ENCODE peak calls at places on chromosome 1, in six cellular contexts. W is HepG2, H is WTC11, Z is A549, J is endothelial cell of umbilical vein, F is H1. O is an unnamed sample.

GRCh38 chr1:167488786-167489185 is 29.5 kb downstream of the CD247 start:
- DNase-seq in J (no peak), F (no peak), H (no peak), Z (no peak), W (no peak), O (no peak)

GRCh38 chr1:208595745-208596144 is 351.6 kb upstream of the PLXNA2 start:
- DNase-seq in Z (no peak), W (no peak), F (no peak), J (no peak), H (no peak), O (no peak)

GRCh38 chr1:24724345-24725208 is 20.7 kb upstream of the CLIC4 start:
- DNase-seq in Z (peak; percentile 85), H (peak; percentile 41), J (peak; percentile 90), W (peak; percentile 96), F (peak; percentile 74), O (peak; percentile 74)

GRCh38 chr1:116159611-116160010 is 48.4 kb downstream of the MAB21L3 start:
- DNase-seq in F (no peak), Z (no peak), H (no peak), W (no peak), J (no peak), O (no peak)

GRCh38 chr1:152878042-152878441 is at the start of gene SMCP:
- DNase-seq in J (no peak), Z (peak; percentile 9), H (peak; percentile 75), W (no peak), F (peak; percentile 84), O (peak; percentile 24)

GRCh38 chr1:157272899-157273774 is 134.9 kb upstream of the ETV3 start:
- DNase-seq in Z (no peak), W (no peak), H (peak; percentile 22), F (peak; percentile 52), J (no peak), O (peak; percentile 48)

GRCh38 chr1:1605724-1606123 is 5.8 kb upstream of the FNDC10 start:
- DNase-seq in W (no peak), F (no peak), H (no peak), Z (no peak), J (no peak), O (no peak)

GRCh38 chr1:11645670-11646265 is 8.5 kb downstream of the FBXO2 start:
- DNase-seq in W (peak; percentile 65), J (peak; percentile 64), H (peak; percentile 89), Z (peak; percentile 74), F (peak; percentile 95), O (peak; percentile 79)

GRCh38 chr1:198669023-198669698 is 30.3 kb downstream of the PTPRC start:
- DNase-seq in F (no peak), J (peak; percentile 78), Z (peak; percentile 73), H (no peak), W (peak; percentile 16), O (peak; percentile 17)

GRCh38 chr1:203028067-203028783 is 1.9 kb downstream of the PPFIA4 start:
- DNase-seq in H (no peak), Z (no peak), F (no peak), W (no peak), J (no peak), O (no peak)

GRCh38 chr1:115189814-115190541 is 100.7 kb upstream of the TSPAN2 start:
- DNase-seq in W (no peak), F (no peak), J (no peak), H (no peak), Z (peak; percentile 86), O (no peak)

GRCh38 chr1:37484325-37485051 is 10.1 kb downstream of the ZC3H12A start:
- DNase-seq in J (no peak), W (no peak), H (no peak), Z (peak; percentile 45), F (no peak), O (no peak)

GRCh38 chr1:58699011-58699762 is 675 bp downstream of the MYSM1 start:
- DNase-seq in H (no peak), F (no peak), J (peak; percentile 63), W (no peak), Z (no peak), O (no peak)

GRCh38 chr1:183023601-183024351 is 556 bp downstream of the LAMC1 start:
- DNase-seq in F (peak; percentile 84), W (peak; percentile 77), H (peak; percentile 87), J (peak; percentile 78), Z (peak; percentile 86), O (peak; percentile 32)

GRCh38 chr1:199007423-199007822 is 368.6 kb downstream of the PTPRC start:
- DNase-seq in W (no peak), F (no peak), H (no peak), J (no peak), Z (no peak), O (no peak)

GRCh38 chr1:51336004-51336403 is 5.6 kb upstream of the TTC39A start:
- DNase-seq in W (no peak), H (no peak), F (no peak), J (no peak), Z (no peak), O (no peak)

GRCh38 chr1:236020359-236021000 is 44.4 kb downstream of the NID1 start:
- DNase-seq in W (no peak), J (no peak), H (no peak), Z (no peak), F (no peak), O (no peak)

GRCh38 chr1:14300991-14301703 is 297.3 kb upstream of the KAZN start:
- DNase-seq in F (no peak), W (no peak), H (no peak), Z (no peak), J (no peak), O (no peak)

GRCh38 chr1:243562473-243562872 is 287.6 kb downstream of the AKT3 start:
- DNase-seq in Z (no peak), F (no peak), W (no peak), H (no peak), J (no peak), O (no peak)

GRCh38 chr1:12618661-12619395 is 818 bp upstream of the DHRS3 start:
- DNase-seq in W (peak; percentile 97), H (peak; percentile 64), J (peak; percentile 83), F (peak; percentile 72), Z (peak; percentile 92), O (peak; percentile 78)

GRCh38 chr1:175176246-175176645 is 16.3 kb downstream of the KIAA0040 start:
- DNase-seq in Z (no peak), H (no peak), W (no peak), F (no peak), J (no peak), O (no peak)

DNA sequence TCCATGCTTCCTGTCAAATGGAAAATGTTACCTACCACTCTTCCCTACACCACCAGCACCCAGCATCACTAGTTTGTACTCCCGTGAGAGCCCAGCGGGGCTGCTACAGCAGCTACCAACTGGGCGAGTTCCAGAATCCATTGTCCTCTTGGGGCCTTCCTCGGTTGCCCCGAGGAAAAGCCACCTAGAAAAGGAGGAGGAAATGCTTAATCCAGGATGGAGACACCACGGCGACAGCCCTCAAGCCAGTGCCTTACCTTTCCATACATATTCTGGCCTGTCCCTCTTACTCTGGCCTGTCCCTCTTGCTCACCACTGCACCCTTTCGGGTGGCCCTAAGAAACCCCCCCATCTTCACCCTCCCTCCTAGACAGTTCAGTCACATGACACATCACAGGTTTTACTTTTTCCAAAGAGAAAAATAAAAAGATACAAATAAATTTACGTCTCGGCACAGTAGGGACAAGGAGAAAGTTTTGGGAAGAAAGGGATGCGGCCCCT is 478 bp downstream of the RIT1 start:
- DNase-seq in W (no peak), H (peak; percentile 15), Z (peak; percentile 59), J (peak; percentile 67), F (peak; percentile 55), O (peak; percentile 76)
- TF ChIP-seq JUN in W (no peak), H (no peak), Z (no peak), J (no peak), F (no peak), O (no peak)

GRCh38 chr1:145995964-145996432 is 381 bp downstream of the TXNIP start:
- DNase-seq in F (no peak), W (no peak), Z (no peak), J (peak; percentile 23), H (no peak), O (peak; percentile 39)
- TF ChIP-seq JUN in F (no peak), W (no peak), Z (no peak), J (no peak), H (no peak), O (no peak)

DNA sequence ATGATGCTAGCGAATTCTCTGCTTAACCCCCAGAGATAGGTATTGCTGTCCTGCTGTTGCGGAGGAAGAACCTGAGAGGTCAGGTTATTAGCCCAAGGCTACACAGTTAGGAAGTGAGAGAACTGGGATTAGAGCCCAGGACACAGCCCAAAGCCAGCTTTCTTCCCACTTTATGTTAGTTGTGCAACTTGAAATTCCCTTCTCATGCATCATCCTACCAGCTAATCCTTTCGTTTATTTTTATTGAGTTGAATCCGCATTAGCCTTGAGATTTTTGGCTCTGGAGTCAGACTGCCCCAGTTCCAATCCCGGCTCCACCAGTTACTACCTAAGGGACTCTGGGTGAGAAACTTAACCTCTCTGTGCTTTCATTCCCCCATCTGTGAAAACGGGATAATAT is 65.4 kb downstream of the PLEKHA6 start:
- DNase-seq in Z (peak; percentile 64), H (no peak), F (no peak), J (no peak), W (peak; percentile 44), O (no peak)
- TF ChIP-seq JUN in Z (peak; percentile 76), H (no peak), F (no peak), J (no peak), W (no peak), O (no peak)

DNA sequence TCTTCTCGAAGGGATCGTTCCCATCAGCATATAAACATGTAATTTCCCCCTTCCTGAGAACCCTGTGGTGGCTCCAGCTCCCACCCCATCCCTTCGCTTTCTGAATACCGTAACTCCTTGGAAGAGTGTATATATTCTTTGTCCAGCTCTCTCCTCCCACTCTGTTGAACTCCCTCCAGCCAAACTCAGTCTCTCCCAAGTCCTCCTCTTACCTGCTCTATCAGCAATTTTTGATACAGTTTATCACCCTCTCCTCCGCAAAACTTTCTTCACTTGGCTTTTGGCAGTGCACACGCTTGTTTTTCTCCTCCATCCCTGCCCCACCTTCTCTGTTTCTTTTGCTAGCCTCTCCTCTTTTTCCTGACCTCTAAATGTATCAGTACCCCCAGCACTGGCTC is 109.9 kb upstream of the SLC25A33 start:
- DNase-seq in H (no peak), J (no peak), Z (no peak), F (no peak), W (no peak), O (no peak)
- TF ChIP-seq JUN in H (no peak), J (no peak), Z (no peak), F (no peak), W (no peak), O (no peak)

GRCh38 chr1:88300864-88301263 is 383.2 kb upstream of the PKN2 start:
- DNase-seq in J (no peak), Z (no peak), W (no peak), H (no peak), F (no peak), O (no peak)

GRCh38 chr1:88302843-88303486 is 381.1 kb upstream of the PKN2 start:
- DNase-seq in H (no peak), J (peak; percentile 53), W (peak; percentile 8), Z (peak; percentile 17), F (no peak), O (no peak)
- TF ChIP-seq JUN in H (no peak), J (no peak), W (no peak), Z (no peak), F (no peak), O (no peak)

GRCh38 chr1:65164633-65165032 is 16.6 kb downstream of the AK4 start:
- DNase-seq in H (no peak), F (no peak), J (no peak), W (peak; percentile 65), Z (no peak), O (no peak)
- TF ChIP-seq JUN in H (no peak), F (no peak), J (no peak), W (no peak), Z (no peak), O (no peak)